ENCODE peak calls at places on chromosomes 3 and 15, in nine cellular contexts. One of them, this sample, is unnamed.

GRCh38 chr3:52153389-52154096 is 680 bp downstream of the POC1A start:
- DNase-seq in GM23248: peak
- DNase-seq in NCI-H226: peak
- DNase-seq in DMS 273 treated with DMSO at 0.1 percent for 48 hours: no peak
- DNase-seq in thoracic aorta: no peak
- DNase-seq in brain microvascular endothelial cell: peak
- DNase-seq in KG1: no peak
- DNase-seq in AG08396: peak
- DNase-seq in stimulated activated CD4-positive, alpha-beta T cell treated with anti-CD3 and anti-CD28 coated beads, Interleukin-2, amount 100 ng/mL, for 48 hours: no peak
- DNase-seq in this sample: no peak

GRCh38 chr3:10594915-10595314 is 89.5 kb upstream of the ATP2B2 start:
- DNase-seq in AG08396: peak
- DNase-seq in stimulated activated CD4-positive, alpha-beta T cell treated with anti-CD3 and anti-CD28 coated beads, Interleukin-2, amount 100 ng/mL, for 48 hours: peak
- DNase-seq in thoracic aorta: no peak
- DNase-seq in NCI-H226: peak
- DNase-seq in brain microvascular endothelial cell: peak
- DNase-seq in DMS 273 treated with DMSO at 0.1 percent for 48 hours: no peak
- DNase-seq in GM23248: peak
- DNase-seq in KG1: peak
- DNase-seq in this sample: no peak

GRCh38 chr15:69511015-69511414 is 58.4 kb downstream of the RPLP1 start:
- DNase-seq in stimulated activated CD4-positive, alpha-beta T cell treated with anti-CD3 and anti-CD28 coated beads, Interleukin-2, amount 100 ng/mL, for 48 hours: no peak
- DNase-seq in GM23248: no peak
- DNase-seq in thoracic aorta: no peak
- DNase-seq in NCI-H226: no peak
- DNase-seq in brain microvascular endothelial cell: no peak
- DNase-seq in AG08396: no peak
- DNase-seq in KG1: no peak
- DNase-seq in DMS 273 treated with DMSO at 0.1 percent for 48 hours: no peak
- DNase-seq in this sample: no peak

GRCh38 chr3:133937756-133938601 is 42.3 kb upstream of the RAB6B start:
- DNase-seq in AG08396: peak
- DNase-seq in brain microvascular endothelial cell: no peak
- DNase-seq in thoracic aorta: no peak
- DNase-seq in stimulated activated CD4-positive, alpha-beta T cell treated with anti-CD3 and anti-CD28 coated beads, Interleukin-2, amount 100 ng/mL, for 48 hours: no peak
- DNase-seq in KG1: no peak
- DNase-seq in DMS 273 treated with DMSO at 0.1 percent for 48 hours: no peak
- DNase-seq in NCI-H226: peak
- DNase-seq in GM23248: peak
- DNase-seq in this sample: no peak

GRCh38 chr15:72491768-72492167 is 17.6 kb downstream of the ARIH1 start:
- DNase-seq in DMS 273 treated with DMSO at 0.1 percent for 48 hours: no peak
- DNase-seq in thoracic aorta: no peak
- DNase-seq in brain microvascular endothelial cell: peak
- DNase-seq in GM23248: peak
- DNase-seq in stimulated activated CD4-positive, alpha-beta T cell treated with anti-CD3 and anti-CD28 coated beads, Interleukin-2, amount 100 ng/mL, for 48 hours: no peak
- DNase-seq in AG08396: peak
- DNase-seq in KG1: no peak
- DNase-seq in NCI-H226: peak
- DNase-seq in this sample: no peak

GRCh38 chr15:49644364-49644794 is 23.5 kb downstream of the DTWD1 start:
- DNase-seq in brain microvascular endothelial cell: peak
- DNase-seq in GM23248: peak
- DNase-seq in AG08396: no peak
- DNase-seq in thoracic aorta: no peak
- DNase-seq in KG1: no peak
- DNase-seq in NCI-H226: peak
- DNase-seq in stimulated activated CD4-positive, alpha-beta T cell treated with anti-CD3 and anti-CD28 coated beads, Interleukin-2, amount 100 ng/mL, for 48 hours: no peak
- DNase-seq in DMS 273 treated with DMSO at 0.1 percent for 48 hours: no peak
- DNase-seq in this sample: no peak

GRCh38 chr15:69704229-69704628 is 251.6 kb downstream of the RPLP1 start:
- DNase-seq in AG08396: peak
- DNase-seq in thoracic aorta: no peak
- DNase-seq in GM23248: peak
- DNase-seq in NCI-H226: no peak
- DNase-seq in KG1: no peak
- DNase-seq in DMS 273 treated with DMSO at 0.1 percent for 48 hours: no peak
- DNase-seq in stimulated activated CD4-positive, alpha-beta T cell treated with anti-CD3 and anti-CD28 coated beads, Interleukin-2, amount 100 ng/mL, for 48 hours: no peak
- DNase-seq in brain microvascular endothelial cell: no peak
- DNase-seq in this sample: no peak

GRCh38 chr3:129343643-129344360 is 65.1 kb downstream of the HMCES start:
- DNase-seq in NCI-H226: peak
- DNase-seq in GM23248: peak
- DNase-seq in stimulated activated CD4-positive, alpha-beta T cell treated with anti-CD3 and anti-CD28 coated beads, Interleukin-2, amount 100 ng/mL, for 48 hours: peak
- DNase-seq in KG1: no peak
- DNase-seq in thoracic aorta: no peak
- DNase-seq in AG08396: peak
- DNase-seq in brain microvascular endothelial cell: peak
- DNase-seq in DMS 273 treated with DMSO at 0.1 percent for 48 hours: no peak
- DNase-seq in this sample: no peak

GRCh38 chr15:31145271-31145911 is 43.9 kb upstream of the TRPM1 start:
- DNase-seq in thoracic aorta: no peak
- DNase-seq in stimulated activated CD4-positive, alpha-beta T cell treated with anti-CD3 and anti-CD28 coated beads, Interleukin-2, amount 100 ng/mL, for 48 hours: no peak
- DNase-seq in GM23248: no peak
- DNase-seq in NCI-H226: peak
- DNase-seq in DMS 273 treated with DMSO at 0.1 percent for 48 hours: no peak
- DNase-seq in brain microvascular endothelial cell: no peak
- DNase-seq in AG08396: no peak
- DNase-seq in KG1: no peak
- DNase-seq in this sample: no peak